ENCODE peak calls at places on chromosomes 6 and 20, in four cellular contexts. Y, H, E and Z are unnamed samples.

GRCh38 chr6:7146079-7146828 is 38.5 kb downstream of the RREB1 start:
- DNase-seq in Y (no peak), H (no peak), E (peak), Z (peak)

GRCh38 chr6:105838156-105838555 is 248.0 kb upstream of the PRDM1 start:
- DNase-seq in Y (no peak), H (no peak), E (no peak), Z (no peak)

GRCh38 chr20:47781631-47782030 is 3.6 kb downstream of the SULF2 start:
- DNase-seq in Y (no peak), H (no peak), E (no peak), Z (no peak)

GRCh38 chr20:59939879-59940128 is 301 bp downstream of the PPP1R3D start:
- DNase-seq in Y (peak), H (no peak), E (no peak), Z (peak)

GRCh38 chr6:105536961-105537360 is 134.1 kb upstream of the PREP start:
- DNase-seq in Y (no peak), H (no peak), E (no peak), Z (no peak)

GRCh38 chr6:132780770-132781371 is 17.6 kb downstream of the SLC18B1 start:
- DNase-seq in Y (no peak), H (no peak), E (no peak), Z (no peak)

GRCh38 chr6:161265554-161265953 is 8.3 kb downstream of the AGPAT4 start:
- DNase-seq in Y (no peak), H (no peak), E (no peak), Z (peak)

GRCh38 chr20:199996-200395 is 10.5 kb upstream of the DEFB128 start:
- DNase-seq in Y (no peak), H (no peak), E (peak), Z (no peak)

GRCh38 chr6:140205795-140206593 is 831.5 kb upstream of the CITED2 start:
- DNase-seq in Y (no peak), H (no peak), E (no peak), Z (no peak)

GRCh38 chr6:13156381-13156780 is 172.0 kb downstream of the TBC1D7 start:
- DNase-seq in Y (no peak), H (no peak), E (no peak), Z (no peak)

GRCh38 chr6:163711071-163711470 is 296.6 kb downstream of the QKI start:
- DNase-seq in Y (no peak), H (no peak), E (no peak), Z (no peak)

GRCh38 chr20:19832875-19833274 is 74.8 kb downstream of the RIN2 start:
- DNase-seq in Y (no peak), H (no peak), E (no peak), Z (no peak)

GRCh38 chr20:49685809-49686208 is 27.9 kb downstream of the B4GALT5 start:
- DNase-seq in Y (no peak), H (no peak), E (no peak), Z (peak)

GRCh38 chr6:35089935-35090505 is 51.1 kb downstream of the TCP11 start:
- DNase-seq in Y (peak), H (no peak), E (peak), Z (no peak)
- TF ChIP-seq SPI1 in Y (no peak), H (no peak), E (no peak), Z (no peak)

GRCh38 chr6:125301435-125302391 is at the start of gene HDDC2:
- DNase-seq in Y (peak), H (no peak), E (peak), Z (peak)
- TF ChIP-seq SPI1 in Y (peak), H (peak), E (peak), Z (peak)

GRCh38 chr6:36333889-36334288 is 2.8 kb downstream of the BNIP5 start:
- DNase-seq in Y (no peak), H (no peak), E (no peak), Z (no peak)
- TF ChIP-seq SPI1 in Y (no peak), H (no peak), E (no peak), Z (no peak)

GRCh38 chr20:5127204-5127858 is 523 bp downstream of the CDS2 start:
- DNase-seq in Y (peak), H (peak), E (peak), Z (no peak)
- TF ChIP-seq SPI1 in Y (no peak), H (no peak), E (no peak), Z (no peak)

DNA sequence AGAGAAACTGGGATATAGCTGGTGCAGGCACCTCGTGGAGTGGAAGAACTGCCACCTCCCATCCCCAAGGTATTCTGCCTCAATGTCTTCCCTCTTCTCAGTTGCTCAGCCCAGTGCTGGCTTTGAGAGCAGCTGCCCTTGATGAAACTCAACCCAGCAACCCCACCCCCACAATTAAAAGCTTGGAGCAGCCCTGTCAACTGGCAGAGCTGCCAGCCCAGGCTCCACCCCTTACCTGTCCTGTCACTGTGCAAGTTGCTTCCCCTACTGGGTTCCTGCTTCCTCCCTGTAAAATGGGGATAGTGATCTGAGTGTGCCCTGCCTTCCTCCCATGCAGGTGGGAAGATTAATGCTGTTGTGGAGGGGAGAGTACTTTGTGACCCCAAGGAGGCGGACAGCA is 4.5 kb downstream of the TMEM63B start:
- DNase-seq in Y (no peak), H (no peak), E (no peak), Z (no peak)
- TF ChIP-seq SPI1 in Y (no peak), H (no peak), E (no peak), Z (no peak)